ENCODE peak calls at places on chromosomes 6 and 20, in six cellular contexts. P is A549; H is CD8-positive, alpha-beta T cell; R is cardiac muscle cell; S is esophagus squamous epithelium; E is Panc1. J is an unnamed sample. For H3K4me1, the result is how much of the 10 kb centered on the place peaks cover.

GRCh38 chr20:1800180-1800579 is 95.0 kb upstream of the SIRPA start:
- DNase-seq in S (no peak), R (no peak), H (no peak), E (no peak), P (no peak), J (no peak)

GRCh38 chr6:85006362-85006761 is 242.0 kb upstream of the TBX18 start:
- DNase-seq in R (no peak), S (no peak), H (no peak), P (no peak), E (no peak), J (no peak)

GRCh38 chr20:45995213-45996097 is 13.3 kb upstream of the MMP9 start:
- DNase-seq in E (no peak), R (no peak), H (no peak), P (peak), S (no peak), J (no peak)

GRCh38 chr6:157552171-157552747 is 171.3 kb downstream of the ZDHHC14 start:
- DNase-seq in S (no peak), E (no peak), H (no peak), R (no peak), P (no peak), J (no peak)

GRCh38 chr20:57326667-57327455 is 2.7 kb upstream of the SPO11 start:
- DNase-seq in E (no peak), S (no peak), R (no peak), H (no peak), P (no peak), J (peak)

GRCh38 chr6:101539510-101540245 is 146.2 kb downstream of the GRIK2 start:
- DNase-seq in E (no peak), R (peak), S (no peak), H (no peak), P (no peak), J (no peak)

GRCh38 chr6:152295920-152296319 is 341.2 kb downstream of the SYNE1 start:
- DNase-seq in P (no peak), H (no peak), E (no peak), S (no peak), R (no peak), J (no peak)

GRCh38 chr6:138546733-138547185 is 47.5 kb upstream of the NHSL1 start:
- DNase-seq in S (no peak), R (no peak), P (no peak), H (no peak), E (no peak), J (no peak)

GRCh38 chr6:36337814-36338213 is 1.1 kb upstream of the BNIP5 start:
- DNase-seq in S (no peak), H (no peak), E (no peak), R (no peak), P (no peak), J (no peak)

GRCh38 chr6:152954443-152954842 is 28.4 kb downstream of the FBXO5 start:
- DNase-seq in S (no peak), P (peak), R (no peak), E (no peak), H (no peak), J (no peak)

DNA sequence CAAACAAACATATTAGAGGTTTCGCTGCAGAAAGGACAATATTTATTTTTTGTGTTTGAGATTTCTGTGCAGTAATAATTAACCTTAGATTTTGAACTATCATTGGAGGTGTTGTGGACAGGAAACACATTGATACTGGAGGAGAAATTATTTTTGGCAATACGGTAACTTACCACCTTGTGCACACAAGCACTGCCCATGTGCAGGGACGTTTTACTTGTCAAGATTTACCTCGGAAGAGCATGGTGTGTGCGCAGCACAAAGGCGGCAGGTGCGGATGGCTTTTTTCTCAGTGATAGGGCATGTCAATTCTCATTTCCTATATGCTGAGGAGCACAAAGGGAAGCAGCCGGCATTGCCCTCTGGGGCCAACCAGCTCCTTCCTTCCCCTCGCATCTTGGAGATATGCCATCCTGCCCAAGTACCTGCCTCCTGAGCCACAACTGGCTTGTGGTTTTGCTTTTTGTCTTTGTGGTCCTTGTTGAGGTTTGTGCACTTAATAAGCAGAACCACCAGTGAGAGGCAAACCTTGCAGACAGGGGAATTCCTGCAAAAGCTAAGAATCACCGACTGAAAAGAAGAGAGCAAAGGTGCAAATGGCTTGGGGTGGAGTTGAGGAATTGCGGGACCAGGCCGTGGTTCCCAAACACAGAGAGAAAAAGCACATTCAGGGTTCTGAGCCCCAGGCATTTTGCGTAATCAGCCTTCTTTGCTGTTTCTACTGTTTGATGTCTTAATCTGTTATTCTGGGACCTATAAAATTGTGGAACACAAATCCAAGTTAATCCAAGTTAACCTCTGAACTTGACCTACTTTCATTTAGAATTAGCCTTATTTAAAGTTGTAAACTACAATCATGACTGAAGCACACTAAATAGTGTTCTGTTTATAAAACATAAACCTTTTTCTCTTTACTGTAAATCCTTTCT is 21.9 kb downstream of the SAMD5 start:
- DNase-seq in S (no peak), E (no peak), R (no peak), H (no peak), P (peak), J (peak)
- H3K4me3 ChIP-seq in S (no peak), E (no peak), R (no peak), H (no peak), P (no peak), J (no peak)

GRCh38 chr20:20092852-20093251 is 40.5 kb downstream of the CFAP61 start:
- DNase-seq in H (no peak), S (no peak), R (no peak), P (no peak), E (no peak), J (no peak)
- H3K4me1 ChIP-seq in H (under half), S (under half), R (under half), P (under half), E (under half), J (under half)

GRCh38 chr20:310645-311044 is 13.3 kb downstream of the ZCCHC3 start:
- DNase-seq in P (no peak), S (no peak), R (no peak), E (no peak), H (no peak), J (no peak)

GRCh38 chr20:309841-310644 is 12.7 kb downstream of the ZCCHC3 start:
- DNase-seq in S (peak), R (peak), P (peak), E (no peak), H (peak), J (peak)

GRCh38 chr20:311603-312002 is 13.7 kb upstream of the SOX12 start:
- DNase-seq in P (no peak), S (no peak), E (no peak), R (no peak), H (no peak), J (no peak)

GRCh38 chr20:308427-309038 is 11.2 kb downstream of the ZCCHC3 start:
- DNase-seq in H (no peak), P (no peak), S (no peak), R (no peak), E (no peak), J (no peak)

DNA sequence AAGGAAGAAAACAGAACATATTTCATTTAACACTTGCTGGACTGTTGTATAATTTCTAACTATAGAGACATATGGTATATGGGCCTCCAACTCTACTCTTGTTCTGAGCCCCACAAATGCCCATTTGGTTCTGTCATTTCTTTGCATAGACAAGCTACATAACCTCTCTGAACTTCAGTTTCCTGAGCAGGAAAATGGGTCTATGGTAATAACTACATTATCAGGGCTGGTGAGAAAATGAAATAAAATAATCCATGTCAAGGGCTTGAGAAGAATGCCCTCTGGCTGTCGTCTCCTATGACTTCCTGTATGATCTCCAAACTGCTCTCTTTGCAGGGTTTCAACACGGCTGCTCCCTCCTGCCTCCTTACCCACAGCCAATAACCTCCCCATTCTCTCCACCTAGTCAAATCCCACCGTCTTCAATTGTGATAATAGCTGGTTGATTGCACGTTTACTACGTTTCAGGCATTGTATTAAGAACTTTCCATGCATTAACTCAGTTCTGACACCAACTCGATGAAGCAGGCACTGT is 12.0 kb downstream of the ZCCHC3 start:
- DNase-seq in E (no peak), S (no peak), P (no peak), H (no peak), R (peak), J (no peak)
- TF ChIP-seq CTCF in E (no peak), S (no peak), P (no peak), H (no peak), R (no peak), J (no peak)

DNA sequence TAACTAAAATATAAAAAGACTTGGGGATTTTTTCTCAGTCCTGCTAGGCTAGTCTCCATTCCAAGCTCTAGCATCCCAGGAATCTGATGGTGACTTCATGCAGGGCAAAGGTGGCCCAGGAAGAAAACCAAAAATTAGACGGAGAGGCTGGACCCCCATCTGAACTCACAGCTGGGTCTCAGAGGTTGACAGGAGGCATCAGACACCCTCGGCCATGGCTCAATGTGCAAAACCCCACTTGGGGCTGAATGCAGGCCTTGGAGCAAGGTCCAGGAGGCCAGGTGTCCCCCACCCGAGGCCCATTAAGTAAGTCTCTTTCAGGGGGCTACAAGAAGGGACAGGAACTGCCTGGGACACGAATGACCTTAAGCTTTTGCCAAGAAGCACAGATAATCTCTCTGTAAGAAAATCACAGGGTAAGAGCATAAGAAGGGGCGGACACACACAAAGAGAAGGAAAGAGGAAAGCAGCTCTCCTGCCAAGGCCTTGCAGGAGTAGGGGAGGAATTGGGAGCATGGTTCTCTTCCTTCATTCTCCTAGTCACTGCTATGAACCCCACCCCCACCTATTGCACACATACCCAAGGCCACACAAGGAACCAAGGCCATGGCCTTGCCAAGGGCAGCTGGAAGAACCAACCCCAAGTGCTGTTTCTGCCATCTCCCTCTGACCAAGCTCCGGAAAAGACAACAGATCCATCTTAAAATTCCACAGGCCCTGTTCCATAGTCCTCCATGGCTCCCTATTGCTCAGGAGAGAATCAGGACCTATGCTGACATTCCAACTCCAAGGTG is 31.6 kb downstream of the TRAM2 start:
- DNase-seq in P (no peak), S (no peak), H (no peak), R (no peak), E (no peak), J (no peak)
- H3K4me3 ChIP-seq in P (no peak), S (no peak), H (no peak), R (no peak), E (no peak), J (no peak)

GRCh38 chr6:106247733-106248132 is 77.8 kb downstream of the ATG5 start:
- DNase-seq in S (no peak), R (no peak), P (no peak), E (no peak), H (no peak), J (no peak)

GRCh38 chr6:106253194-106253593 is 72.4 kb downstream of the ATG5 start:
- DNase-seq in S (no peak), H (no peak), E (no peak), P (peak), R (peak), J (no peak)

GRCh38 chr6:106249658-106250057 is 75.9 kb downstream of the ATG5 start:
- DNase-seq in S (no peak), H (no peak), P (no peak), R (no peak), E (no peak), J (no peak)

GRCh38 chr6:106253731-106254130 is 71.8 kb downstream of the ATG5 start:
- DNase-seq in E (no peak), R (no peak), H (no peak), S (no peak), P (no peak), J (no peak)

GRCh38 chr6:106250997-106251396 is 74.6 kb downstream of the ATG5 start:
- DNase-seq in P (no peak), H (no peak), E (no peak), R (no peak), S (no peak), J (no peak)
- H3K4me1 ChIP-seq in P (under half), H (under half), E (under half), R (under half), S (under half), J (under half)

GRCh38 chr6:12482386-12482785 is 192.2 kb downstream of the EDN1 start:
- DNase-seq in H (no peak), P (peak), S (no peak), R (no peak), E (no peak), J (no peak)
- TF ChIP-seq CTCF in H (no peak), P (peak), S (no peak), R (peak), E (peak), J (peak)

DNA sequence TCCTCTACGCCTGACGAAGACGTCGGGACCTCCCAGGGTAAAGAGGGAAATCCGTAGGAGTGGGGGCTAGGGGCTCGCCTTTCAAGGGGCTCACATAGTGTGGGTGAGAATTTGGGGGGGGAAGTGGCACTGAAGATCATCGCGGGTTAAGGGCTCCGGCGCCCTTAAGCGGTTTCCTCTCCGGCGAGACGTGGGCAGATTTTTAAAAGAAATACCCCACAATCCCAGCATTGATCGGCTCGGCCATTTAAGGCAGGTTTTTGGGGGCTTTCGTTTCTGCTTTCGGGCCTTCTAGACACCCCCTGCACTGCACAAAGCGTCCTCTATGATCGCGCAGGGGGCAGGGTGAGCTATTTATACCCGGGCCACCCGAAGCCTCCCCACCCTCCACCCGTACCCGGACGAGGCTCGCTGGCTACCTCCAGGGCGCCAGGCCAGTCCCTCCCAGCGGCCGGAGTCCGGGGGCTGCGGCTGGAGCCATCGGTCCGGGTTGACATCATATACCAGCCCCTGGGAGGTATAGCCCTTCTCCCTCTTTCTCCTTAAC is 1.2 kb downstream of the NKX2-2 start:
- DNase-seq in R (no peak), H (no peak), E (no peak), S (no peak), P (no peak), J (no peak)
- H3K4me3 ChIP-seq in R (no peak), H (no peak), E (no peak), S (peak), P (peak), J (no peak)

J was measured in Caco-2.